ENCODE peak calls at places on chromosomes 5 and 9, in seven cellular contexts. One of them, this sample, is unnamed.

GRCh38 chr5:40446910-40447309 is 232.8 kb upstream of the PTGER4 start:
- DNase-seq in prostate gland: peak
- DNase-seq in hypothalamus: no peak
- DNase-seq in activated CD8-positive, alpha-beta T cell treated with anti-CD3 and anti-CD28 coated beads for 36 hours: no peak
- DNase-seq in T47D: peak
- DNase-seq in CD4-positive, alpha-beta memory T cell: no peak
- DNase-seq in adrenal gland: no peak
- DNase-seq in this sample: no peak

GRCh38 chr9:119768266-119768665 is 399.0 kb upstream of the BRINP1 start:
- DNase-seq in prostate gland: no peak
- DNase-seq in hypothalamus: no peak
- DNase-seq in activated CD8-positive, alpha-beta T cell treated with anti-CD3 and anti-CD28 coated beads for 36 hours: no peak
- DNase-seq in T47D: no peak
- DNase-seq in CD4-positive, alpha-beta memory T cell: no peak
- DNase-seq in adrenal gland: no peak
- DNase-seq in this sample: no peak

GRCh38 chr5:115685966-115686691 is 60.3 kb upstream of the TMED7 start:
- DNase-seq in prostate gland: no peak
- DNase-seq in hypothalamus: no peak
- DNase-seq in activated CD8-positive, alpha-beta T cell treated with anti-CD3 and anti-CD28 coated beads for 36 hours: no peak
- DNase-seq in T47D: peak
- DNase-seq in CD4-positive, alpha-beta memory T cell: no peak
- DNase-seq in adrenal gland: peak
- DNase-seq in this sample: no peak

GRCh38 chr9:136991993-136992818 is at the start of gene PAXX:
- DNase-seq in prostate gland: peak
- DNase-seq in hypothalamus: peak
- DNase-seq in activated CD8-positive, alpha-beta T cell treated with anti-CD3 and anti-CD28 coated beads for 36 hours: peak
- DNase-seq in T47D: peak
- DNase-seq in CD4-positive, alpha-beta memory T cell: peak
- DNase-seq in adrenal gland: peak
- DNase-seq in this sample: peak

GRCh38 chr9:127452481-127453092 is 1.3 kb downstream of the LRSAM1 start:
- DNase-seq in prostate gland: peak
- DNase-seq in hypothalamus: no peak
- DNase-seq in activated CD8-positive, alpha-beta T cell treated with anti-CD3 and anti-CD28 coated beads for 36 hours: no peak
- DNase-seq in T47D: peak
- DNase-seq in CD4-positive, alpha-beta memory T cell: no peak
- DNase-seq in adrenal gland: peak
- DNase-seq in this sample: no peak

GRCh38 chr9:70421272-70422180 is 7.1 kb upstream of the KLF9 start:
- DNase-seq in prostate gland: no peak
- DNase-seq in hypothalamus: peak
- DNase-seq in activated CD8-positive, alpha-beta T cell treated with anti-CD3 and anti-CD28 coated beads for 36 hours: peak
- DNase-seq in T47D: peak
- DNase-seq in CD4-positive, alpha-beta memory T cell: peak
- DNase-seq in adrenal gland: no peak
- DNase-seq in this sample: peak

GRCh38 chr5:52024363-52024762 is 641.1 kb downstream of the ISL1 start:
- DNase-seq in prostate gland: no peak
- DNase-seq in hypothalamus: no peak
- DNase-seq in activated CD8-positive, alpha-beta T cell treated with anti-CD3 and anti-CD28 coated beads for 36 hours: no peak
- DNase-seq in T47D: no peak
- DNase-seq in CD4-positive, alpha-beta memory T cell: no peak
- DNase-seq in adrenal gland: no peak
- DNase-seq in this sample: no peak

GRCh38 chr9:127899200-127899943 is at the start of gene ST6GALNAC6:
- DNase-seq in prostate gland: no peak
- DNase-seq in hypothalamus: peak
- DNase-seq in activated CD8-positive, alpha-beta T cell treated with anti-CD3 and anti-CD28 coated beads for 36 hours: peak
- DNase-seq in T47D: peak
- DNase-seq in CD4-positive, alpha-beta memory T cell: peak
- DNase-seq in adrenal gland: peak
- DNase-seq in this sample: peak

GRCh38 chr5:36854402-36855140 is 22.0 kb upstream of the NIPBL start:
- DNase-seq in prostate gland: no peak
- DNase-seq in hypothalamus: no peak
- DNase-seq in activated CD8-positive, alpha-beta T cell treated with anti-CD3 and anti-CD28 coated beads for 36 hours: no peak
- DNase-seq in T47D: no peak
- DNase-seq in CD4-positive, alpha-beta memory T cell: no peak
- DNase-seq in adrenal gland: no peak
- DNase-seq in this sample: no peak

GRCh38 chr5:134149571-134150303 is 27.0 kb downstream of the SKP1 start:
- DNase-seq in prostate gland: peak
- DNase-seq in hypothalamus: no peak
- DNase-seq in activated CD8-positive, alpha-beta T cell treated with anti-CD3 and anti-CD28 coated beads for 36 hours: no peak
- DNase-seq in T47D: no peak
- DNase-seq in CD4-positive, alpha-beta memory T cell: no peak
- DNase-seq in adrenal gland: no peak
- DNase-seq in this sample: no peak

GRCh38 chr5:35854248-35854647 is 2.4 kb upstream of the IL7R start:
- DNase-seq in prostate gland: no peak
- DNase-seq in hypothalamus: no peak
- DNase-seq in activated CD8-positive, alpha-beta T cell treated with anti-CD3 and anti-CD28 coated beads for 36 hours: peak
- DNase-seq in T47D: no peak
- DNase-seq in CD4-positive, alpha-beta memory T cell: peak
- DNase-seq in adrenal gland: no peak
- DNase-seq in this sample: no peak

GRCh38 chr5:458547-459353 is 15.8 kb downstream of the EXOC3 start:
- DNase-seq in prostate gland: no peak
- DNase-seq in hypothalamus: no peak
- DNase-seq in activated CD8-positive, alpha-beta T cell treated with anti-CD3 and anti-CD28 coated beads for 36 hours: peak
- DNase-seq in T47D: no peak
- DNase-seq in CD4-positive, alpha-beta memory T cell: no peak
- DNase-seq in adrenal gland: peak
- DNase-seq in this sample: no peak

This sample was measured in B cell.